ENCODE peak calls at places on chromosome 15, in five cellular contexts. One of them, this sample, is unnamed.
A peak's percentile ranks its signal among the peaks of the same experiment; 100 is the strongest.

GRCh38 chr15:90620379-90621134 is 90.8 kb downstream of the CRTC3 start:
- DNase-seq in AG09309: no peak
- DNase-seq in HFF-Myc: no peak
- DNase-seq in choroid plexus epithelial cell: peak; percentile 21
- DNase-seq in MM.1S: no peak
- DNase-seq in this sample: no peak

GRCh38 chr15:60704717-60705116 is 225.8 kb upstream of the ICE2 start:
- DNase-seq in AG09309: no peak
- DNase-seq in MM.1S: no peak
- DNase-seq in choroid plexus epithelial cell: no peak
- DNase-seq in HFF-Myc: no peak
- DNase-seq in this sample: no peak

GRCh38 chr15:65277015-65277414 is 9.7 kb downstream of the PARP16 start:
- DNase-seq in MM.1S: no peak
- DNase-seq in HFF-Myc: no peak
- DNase-seq in AG09309: no peak
- DNase-seq in choroid plexus epithelial cell: no peak
- DNase-seq in this sample: no peak

GRCh38 chr15:48766196-48766595 is 44.7 kb downstream of the CEP152 start:
- DNase-seq in MM.1S: no peak
- DNase-seq in HFF-Myc: peak; percentile 9
- DNase-seq in AG09309: no peak
- DNase-seq in choroid plexus epithelial cell: peak; percentile 36
- DNase-seq in this sample: no peak

GRCh38 chr15:85646538-85647091 is 148.1 kb downstream of the KLHL25 start:
- DNase-seq in HFF-Myc: no peak
- DNase-seq in choroid plexus epithelial cell: peak; percentile 88
- DNase-seq in AG09309: peak; percentile 42
- DNase-seq in MM.1S: no peak
- DNase-seq in this sample: no peak

GRCh38 chr15:32884136-32884535 is 166.3 kb downstream of the GREM1 start:
- DNase-seq in AG09309: no peak
- DNase-seq in MM.1S: no peak
- DNase-seq in HFF-Myc: no peak
- DNase-seq in choroid plexus epithelial cell: peak; percentile 43
- DNase-seq in this sample: no peak

GRCh38 chr15:41882689-41883483 is 11.0 kb downstream of the SPTBN5 start:
- DNase-seq in MM.1S: no peak
- DNase-seq in choroid plexus epithelial cell: no peak
- DNase-seq in HFF-Myc: no peak
- DNase-seq in AG09309: no peak
- DNase-seq in this sample: no peak

GRCh38 chr15:100215843-100216169 is 126.0 kb downstream of the ADAMTS17 start:
- DNase-seq in AG09309: no peak
- DNase-seq in choroid plexus epithelial cell: no peak
- DNase-seq in MM.1S: no peak
- DNase-seq in HFF-Myc: no peak
- DNase-seq in this sample: no peak

GRCh38 chr15:62128916-62129315 is 36.2 kb downstream of the C2CD4B start:
- DNase-seq in MM.1S: peak; percentile 82
- DNase-seq in choroid plexus epithelial cell: no peak
- DNase-seq in AG09309: no peak
- DNase-seq in HFF-Myc: no peak
- DNase-seq in this sample: no peak

GRCh38 chr15:72319360-72319984 is 485 bp downstream of the CELF6 start:
- DNase-seq in AG09309: no peak
- DNase-seq in HFF-Myc: no peak
- DNase-seq in choroid plexus epithelial cell: peak; percentile 49
- DNase-seq in MM.1S: peak; percentile 16
- DNase-seq in this sample: no peak

GRCh38 chr15:98650871-98651481 is 2.6 kb downstream of the IGF1R start:
- DNase-seq in choroid plexus epithelial cell: peak; percentile 37
- DNase-seq in AG09309: no peak
- DNase-seq in MM.1S: no peak
- DNase-seq in HFF-Myc: no peak
- DNase-seq in this sample: no peak

GRCh38 chr15:63759752-63760151 is 74.0 kb downstream of the HERC1 start:
- DNase-seq in choroid plexus epithelial cell: no peak
- DNase-seq in MM.1S: no peak
- DNase-seq in AG09309: no peak
- DNase-seq in HFF-Myc: no peak
- DNase-seq in this sample: no peak

GRCh38 chr15:90352109-90352893 is at the start of gene ZNF774:
- DNase-seq in AG09309: peak; percentile 83
- DNase-seq in MM.1S: peak; percentile 97
- DNase-seq in choroid plexus epithelial cell: peak; percentile 96
- DNase-seq in HFF-Myc: peak; percentile 95
- DNase-seq in this sample: peak; percentile 71

This sample was measured in GM04503.